ENCODE peak calls at places on chromosomes 12 and 14, in four cellular contexts. One of them, this sample, is unnamed.

GRCh38 chr14:90511795-90512331 is 115.0 kb downstream of the CALM1 start:
- DNase-seq in cardiac fibroblast: no peak
- DNase-seq in fibroblast of the aortic adventitia: no peak
- DNase-seq in GM04504: no peak
- DNase-seq in this sample: no peak

GRCh38 chr12:28459481-28459880 is 269.2 kb downstream of the CCDC91 start:
- DNase-seq in cardiac fibroblast: no peak
- DNase-seq in fibroblast of the aortic adventitia: peak; percentile 6
- DNase-seq in GM04504: no peak
- DNase-seq in this sample: no peak

GRCh38 chr14:104436047-104436531 is 143.5 kb upstream of the C14orf180 start:
- DNase-seq in cardiac fibroblast: peak; percentile 88
- DNase-seq in fibroblast of the aortic adventitia: no peak
- DNase-seq in GM04504: no peak
- DNase-seq in this sample: no peak

GRCh38 chr12:127717293-127717692 is 549.7 kb upstream of the TMEM132C start:
- DNase-seq in cardiac fibroblast: no peak
- DNase-seq in fibroblast of the aortic adventitia: no peak
- DNase-seq in GM04504: no peak
- DNase-seq in this sample: no peak

GRCh38 chr12:114875323-114875722 is 191.3 kb upstream of the TBX3 start:
- DNase-seq in cardiac fibroblast: no peak
- DNase-seq in fibroblast of the aortic adventitia: no peak
- DNase-seq in GM04504: no peak
- DNase-seq in this sample: no peak

GRCh38 chr14:52051251-52051650 is 17.6 kb downstream of the NID2 start:
- DNase-seq in cardiac fibroblast: no peak
- DNase-seq in fibroblast of the aortic adventitia: peak; percentile 20
- DNase-seq in GM04504: no peak
- DNase-seq in this sample: no peak

GRCh38 chr12:54420766-54421144 is 1.7 kb upstream of the ITGA5 start:
- DNase-seq in cardiac fibroblast: no peak
- DNase-seq in fibroblast of the aortic adventitia: no peak
- DNase-seq in GM04504: no peak
- DNase-seq in this sample: no peak

GRCh38 chr14:76938092-76938500 is 90.4 kb downstream of the IRF2BPL start:
- DNase-seq in cardiac fibroblast: no peak
- DNase-seq in fibroblast of the aortic adventitia: peak; percentile 43
- DNase-seq in GM04504: no peak
- DNase-seq in this sample: no peak

GRCh38 chr12:97127061-97127460 is 220.0 kb downstream of the NEDD1 start:
- DNase-seq in cardiac fibroblast: no peak
- DNase-seq in fibroblast of the aortic adventitia: no peak
- DNase-seq in GM04504: no peak
- DNase-seq in this sample: no peak

GRCh38 chr14:59352951-59353350 is 112.2 kb downstream of the GPR135 start:
- DNase-seq in cardiac fibroblast: no peak
- DNase-seq in fibroblast of the aortic adventitia: no peak
- DNase-seq in GM04504: no peak
- DNase-seq in this sample: no peak

This sample was measured in AG09309.